ENCODE peak calls at places on chromosome 9, in six cellular contexts. M is neural progenitor cell, W is GM23248, H is GM23338, Z is MM.1S, G is SK-N-SH. F is an unnamed sample.

GRCh38 chr9:93307468-93308157 is 123.7 kb downstream of the WNK2 start:
- DNase-seq in W (no peak), H (no peak), Z (no peak), G (no peak), M (no peak), F (no peak)

GRCh38 chr9:8186553-8186952 is 387.0 kb upstream of the DMAC1 start:
- DNase-seq in H (no peak), Z (no peak), M (no peak), W (no peak), G (no peak), F (no peak)

GRCh38 chr9:110579763-110580255 is 268 bp upstream of the SVEP1 start:
- DNase-seq in M (peak; percentile 69), G (peak; percentile 78), H (peak; percentile 60), Z (no peak), W (peak; percentile 82), F (no peak)

GRCh38 chr9:120755827-120756434 is 37.3 kb downstream of the FBXW2 start:
- DNase-seq in Z (peak; percentile 60), G (peak; percentile 86), M (peak; percentile 71), H (peak; percentile 77), W (peak; percentile 50), F (peak; percentile 73)

GRCh38 chr9:9552665-9553064 is 1060.1 kb downstream of the PTPRD start:
- DNase-seq in H (no peak), W (no peak), Z (peak; percentile 88), G (no peak), M (no peak), F (no peak)

GRCh38 chr9:35844628-35845301 is 15.7 kb downstream of the TMEM8B start:
- DNase-seq in H (peak; percentile 64), M (no peak), G (no peak), Z (peak; percentile 43), W (peak; percentile 97), F (peak; percentile 91)

GRCh38 chr9:36290996-36291395 is 32.7 kb upstream of the GNE start:
- DNase-seq in G (no peak), Z (no peak), M (no peak), W (no peak), H (no peak), F (no peak)

GRCh38 chr9:110650261-110650660 is 18.3 kb upstream of the MUSK start:
- DNase-seq in M (no peak), Z (no peak), W (peak; percentile 93), H (no peak), G (no peak), F (peak; percentile 68)

GRCh38 chr9:125749951-125750655 is 2.9 kb downstream of the PBX3 start:
- DNase-seq in G (peak; percentile 19), M (no peak), H (no peak), W (peak; percentile 27), Z (no peak), F (no peak)

GRCh38 chr9:91843093-91843492 is 106.9 kb downstream of the ROR2 start:
- DNase-seq in W (no peak), H (no peak), G (no peak), Z (no peak), M (no peak), F (no peak)

GRCh38 chr9:35669331-35670145 is 4.2 kb upstream of the CA9 start:
- DNase-seq in M (no peak), W (no peak), Z (no peak), H (no peak), G (no peak), F (peak; percentile 66)

GRCh38 chr9:4489919-4490704 is at the start of gene SLC1A1:
- DNase-seq in G (peak; percentile 85), H (peak; percentile 84), W (peak; percentile 83), Z (no peak), M (peak; percentile 72), F (peak; percentile 63)

GRCh38 chr9:89635007-89635742 is 30.4 kb downstream of the GADD45G start:
- DNase-seq in M (no peak), Z (no peak), W (peak; percentile 90), G (no peak), H (no peak), F (peak; percentile 53)

GRCh38 chr9:27395484-27395921 is 98.6 kb upstream of the EQTN start:
- DNase-seq in H (peak; percentile 49), M (peak; percentile 74), W (peak; percentile 32), G (no peak), Z (no peak), F (no peak)

DNA sequence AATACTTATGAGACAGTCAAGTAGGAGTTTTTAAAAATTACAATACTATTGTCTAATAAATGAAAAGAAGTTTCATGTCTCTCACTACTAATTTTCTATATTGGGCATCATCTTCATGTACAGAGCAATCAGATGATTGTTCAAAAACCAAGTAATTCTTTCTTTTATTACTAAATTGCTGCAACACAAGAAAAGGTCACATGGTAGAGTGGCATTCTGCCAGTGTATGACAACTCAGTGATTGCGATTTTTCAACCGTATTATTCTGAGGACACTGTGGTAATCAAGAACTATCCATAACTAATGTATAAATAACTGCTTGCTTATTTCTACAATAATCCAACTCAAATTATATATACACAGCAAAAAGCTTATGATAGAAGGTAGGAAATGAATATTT is 96.7 kb upstream of the GRHPR start:
- DNase-seq in Z (no peak), M (no peak), G (no peak), H (no peak), W (peak; percentile 20), F (no peak)
- H3F3A ChIP-seq in Z (no peaks in the 10 kb centered on the region), M (peaks cover 22% of the 10 kb centered on the region), G (no peaks in the 10 kb centered on the region), H (no peaks in the 10 kb centered on the region), W (no peaks in the 10 kb centered on the region), F (no peaks in the 10 kb centered on the region)

GRCh38 chr9:13648068-13648467 is 368.6 kb upstream of the MPDZ start:
- DNase-seq in G (no peak), W (no peak), Z (no peak), M (no peak), H (no peak), F (no peak)
- H3K27ac ChIP-seq in G (no peak overlapping the region), W (no peak overlapping the region), Z (no peak overlapping the region), M (no peak overlapping the region), H (no peak overlapping the region), F (no peak overlapping the region)

GRCh38 chr9:135519179-135519971 is 1.9 kb upstream of the LCN1 start:
- DNase-seq in H (no peak), M (no peak), W (no peak), Z (no peak), G (no peak), F (no peak)
- TF ChIP-seq EZH2phosphoT487 in H (no peak), M (no peak), W (no peak), Z (no peak), G (no peak), F (no peak)

DNA sequence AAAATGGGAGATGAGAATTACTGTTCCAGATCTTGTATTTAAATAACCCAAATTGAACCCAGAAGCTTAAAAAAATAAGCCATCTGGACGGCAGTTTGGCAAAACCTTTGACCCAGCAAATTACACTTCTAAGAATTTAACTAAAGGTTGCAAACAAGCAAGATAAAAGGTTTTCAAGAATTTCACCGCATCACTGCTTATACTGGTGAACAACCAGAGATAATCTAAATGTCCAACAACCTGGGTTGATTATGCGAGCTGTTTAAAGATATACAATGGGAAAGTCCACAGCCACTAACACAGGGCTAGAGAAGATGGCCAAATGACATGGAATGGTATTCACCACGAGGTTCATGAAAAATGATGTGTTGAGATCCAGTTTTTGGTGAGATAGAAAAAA is 149.3 kb downstream of the GNAQ start:
- DNase-seq in M (no peak), Z (no peak), G (no peak), H (no peak), W (no peak), F (no peak)
- H3F3A ChIP-seq in M (no peaks in the 10 kb centered on the region), Z (no peaks in the 10 kb centered on the region), G (peaks cover 28% of the 10 kb centered on the region), H (no peaks in the 10 kb centered on the region), W (peaks cover 5% of the 10 kb centered on the region), F (no peaks in the 10 kb centered on the region)

DNA sequence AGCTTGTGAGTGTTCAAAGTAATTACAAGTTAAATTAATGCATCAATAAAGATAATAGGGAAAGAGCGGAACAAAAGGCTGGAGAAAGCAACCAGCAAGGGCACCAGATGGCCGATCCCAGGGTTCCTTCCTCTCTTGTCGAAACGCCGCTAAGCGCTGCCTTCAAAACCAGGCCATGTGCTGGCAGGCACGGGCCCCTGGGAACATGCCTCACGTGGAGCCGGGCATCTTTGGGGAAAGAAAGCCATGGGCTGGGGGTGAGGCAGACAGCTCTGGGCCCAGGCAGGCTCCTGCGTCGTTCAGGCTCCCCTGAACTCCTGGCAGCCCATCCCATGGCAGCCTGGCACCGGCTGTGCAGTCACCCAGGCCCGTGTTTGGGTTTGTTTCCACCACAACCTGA is 110.3 kb upstream of the SARDH start:
- DNase-seq in W (no peak), Z (no peak), M (no peak), G (no peak), H (no peak), F (no peak)
- H3K27ac ChIP-seq in W (no peak overlapping the region), Z (no peak overlapping the region), M (no peak overlapping the region), G (peak overlapping the region; percentile 8), H (no peak overlapping the region), F (no peak overlapping the region)

GRCh38 chr9:132670359-132670815 is at the start of gene GTF3C4:
- DNase-seq in Z (peak; percentile 78), W (peak; percentile 90), G (peak; percentile 94), M (peak; percentile 95), H (peak; percentile 89), F (peak; percentile 61)
- TF ChIP-seq EZH2phosphoT487 in Z (no peak), W (no peak), G (no peak), M (no peak), H (no peak), F (no peak)

DNA sequence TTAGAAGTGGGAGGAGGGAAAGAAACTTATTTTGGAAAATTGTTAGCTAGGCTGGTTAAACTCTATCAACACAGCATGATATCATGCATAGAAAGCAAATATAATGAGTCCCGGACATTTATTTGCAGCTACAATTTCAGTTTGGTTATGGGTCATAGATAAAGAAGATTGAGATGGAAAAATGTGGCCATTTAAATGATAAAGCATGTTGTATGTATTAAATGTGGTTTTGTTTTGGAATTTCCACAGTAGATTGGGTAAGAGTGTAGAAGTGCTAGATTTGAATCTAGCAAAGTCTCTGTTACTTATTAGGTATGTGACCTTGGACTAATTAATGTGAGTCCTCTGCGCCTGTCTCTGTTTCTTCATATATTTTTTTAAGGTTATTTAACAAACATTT is 217.4 kb downstream of the KDM4C start:
- DNase-seq in Z (no peak), G (no peak), W (no peak), M (no peak), H (no peak), F (no peak)
- H3F3A ChIP-seq in Z (no peaks in the 10 kb centered on the region), G (no peaks in the 10 kb centered on the region), W (no peaks in the 10 kb centered on the region), M (no peaks in the 10 kb centered on the region), H (no peaks in the 10 kb centered on the region), F (no peaks in the 10 kb centered on the region)

GRCh38 chr9:76828462-76828861 is 64.2 kb downstream of the PCA3 start:
- DNase-seq in Z (no peak), H (no peak), M (no peak), W (no peak), G (no peak), F (no peak)
- H3K27ac ChIP-seq in Z (no peak overlapping the region), H (no peak overlapping the region), M (no peak overlapping the region), W (no peak overlapping the region), G (no peak overlapping the region), F (no peak overlapping the region)

GRCh38 chr9:19513671-19514275 is 105.0 kb downstream of the ACER2 start:
- DNase-seq in Z (no peak), G (no peak), W (no peak), H (no peak), M (no peak), F (no peak)

GRCh38 chr9:19512432-19512831 is 103.6 kb downstream of the ACER2 start:
- DNase-seq in H (no peak), M (no peak), G (no peak), Z (no peak), W (no peak), F (no peak)

GRCh38 chr9:19516348-19516747 is 107.5 kb downstream of the ACER2 start:
- DNase-seq in M (no peak), Z (no peak), G (no peak), H (no peak), W (no peak), F (no peak)

GRCh38 chr9:19521205-19521604 is 112.4 kb downstream of the ACER2 start:
- DNase-seq in H (peak; percentile 29), Z (no peak), W (no peak), G (no peak), M (no peak), F (no peak)

GRCh38 chr9:19517202-19517942 is 108.6 kb downstream of the ACER2 start:
- DNase-seq in G (peak; percentile 41), W (no peak), M (peak; percentile 51), Z (peak; percentile 8), H (peak; percentile 82), F (peak; percentile 18)
- TF ChIP-seq EZH2phosphoT487 in G (no peak), W (no peak), M (no peak), Z (no peak), H (no peak), F (no peak)